ENCODE peak calls at places on chromosome 14, in seven cellular contexts. L is GM12878, P is HepG2, H is HL-60, Y is SK-N-SH, S is GM23338, E is Panc1. B is an unnamed sample.

GRCh38 chr14:64337901-64338615 is 43.9 kb upstream of the ESR2 start:
- DNase-seq in L (no peak), E (no peak), Y (peak), P (peak), S (peak), H (peak), B (peak)

GRCh38 chr14:44497148-44497547 is 9.9 kb downstream of the FSCB start:
- DNase-seq in S (no peak), H (no peak), Y (no peak), L (no peak), P (no peak), E (no peak), B (no peak)

GRCh38 chr14:24692382-24693352 is 58.7 kb upstream of the GZMB start:
- DNase-seq in P (no peak), S (no peak), Y (no peak), E (no peak), H (no peak), L (no peak), B (no peak)

GRCh38 chr14:67694791-67695393 is 672 bp downstream of the RDH11 start:
- DNase-seq in S (peak), H (peak), L (peak), P (peak), E (no peak), Y (peak), B (peak)

GRCh38 chr14:66119805-66120204 is 366.4 kb upstream of the CCDC196 start:
- DNase-seq in L (no peak), P (no peak), E (no peak), H (no peak), Y (no peak), S (no peak), B (no peak)

GRCh38 chr14:37232907-37233481 is 35.3 kb downstream of the MIPOL1 start:
- DNase-seq in E (no peak), Y (peak), L (no peak), H (peak), P (peak), S (peak), B (peak)

GRCh38 chr14:90692826-90693225 is 123.4 kb downstream of the TTC7B start:
- DNase-seq in Y (no peak), S (no peak), H (no peak), E (no peak), L (no peak), P (no peak), B (no peak)

GRCh38 chr14:78401866-78402265 is 231.7 kb downstream of the NRXN3 start:
- DNase-seq in S (no peak), E (no peak), Y (no peak), P (no peak), H (no peak), L (no peak), B (no peak)

GRCh38 chr14:105197274-105197673 is 16.2 kb upstream of the NUDT14 start:
- DNase-seq in H (peak), E (no peak), P (no peak), L (no peak), Y (no peak), S (no peak), B (no peak)

GRCh38 chr14:72049462-72049861 is 117.2 kb downstream of the RGS6 start:
- DNase-seq in H (no peak), S (no peak), L (peak), Y (no peak), P (no peak), E (no peak), B (no peak)

GRCh38 chr14:61894452-61895077 is 132.3 kb downstream of the SNAPC1 start:
- DNase-seq in P (peak), S (peak), H (peak), Y (peak), L (no peak), E (peak), B (peak)

GRCh38 chr14:51604078-51604477 is 47.6 kb upstream of the FRMD6 start:
- DNase-seq in E (no peak), S (no peak), Y (no peak), H (no peak), L (no peak), P (no peak), B (no peak)

GRCh38 chr14:96978525-96979272 is 181.5 kb downstream of the VRK1 start:
- DNase-seq in H (no peak), L (no peak), S (no peak), Y (no peak), E (no peak), P (no peak), B (no peak)

GRCh38 chr14:70660967-70661871 is 19.5 kb downstream of the TTC9 start:
- DNase-seq in H (peak), L (peak), S (no peak), P (no peak), E (no peak), Y (no peak), B (no peak)

GRCh38 chr14:67137744-67138371 is 51.4 kb upstream of the GARIN2 start:
- DNase-seq in L (no peak), Y (peak), P (no peak), E (no peak), H (no peak), S (peak), B (peak)

GRCh38 chr14:102255401-102256190 is 49.4 kb downstream of the MOK start:
- DNase-seq in P (no peak), Y (no peak), H (no peak), S (no peak), L (no peak), E (no peak), B (peak)

GRCh38 chr14:41915732-41916131 is 309.1 kb downstream of the LRFN5 start:
- DNase-seq in Y (no peak), L (no peak), H (no peak), S (no peak), E (no peak), P (no peak), B (no peak)

GRCh38 chr14:93745603-93746273 is 42.5 kb downstream of the PRIMA1 start:
- DNase-seq in H (no peak), S (no peak), E (no peak), L (no peak), Y (peak), P (no peak), B (no peak)

GRCh38 chr14:95515080-95515489 is 1.4 kb downstream of the SYNE3 start:
- DNase-seq in P (no peak), H (peak), Y (peak), E (no peak), L (no peak), S (peak), B (no peak)

GRCh38 chr14:95513261-95513660 is 3.2 kb downstream of the SYNE3 start:
- DNase-seq in E (no peak), P (no peak), S (no peak), L (no peak), Y (no peak), H (no peak), B (no peak)

GRCh38 chr14:95516554-95517209 is at the start of gene SYNE3:
- DNase-seq in E (no peak), P (no peak), L (no peak), S (peak), Y (peak), H (no peak), B (no peak)

GRCh38 chr14:95515523-95516517 is 630 bp downstream of the SYNE3 start:
- DNase-seq in H (peak), P (peak), L (no peak), E (no peak), Y (peak), S (peak), B (peak)

DNA sequence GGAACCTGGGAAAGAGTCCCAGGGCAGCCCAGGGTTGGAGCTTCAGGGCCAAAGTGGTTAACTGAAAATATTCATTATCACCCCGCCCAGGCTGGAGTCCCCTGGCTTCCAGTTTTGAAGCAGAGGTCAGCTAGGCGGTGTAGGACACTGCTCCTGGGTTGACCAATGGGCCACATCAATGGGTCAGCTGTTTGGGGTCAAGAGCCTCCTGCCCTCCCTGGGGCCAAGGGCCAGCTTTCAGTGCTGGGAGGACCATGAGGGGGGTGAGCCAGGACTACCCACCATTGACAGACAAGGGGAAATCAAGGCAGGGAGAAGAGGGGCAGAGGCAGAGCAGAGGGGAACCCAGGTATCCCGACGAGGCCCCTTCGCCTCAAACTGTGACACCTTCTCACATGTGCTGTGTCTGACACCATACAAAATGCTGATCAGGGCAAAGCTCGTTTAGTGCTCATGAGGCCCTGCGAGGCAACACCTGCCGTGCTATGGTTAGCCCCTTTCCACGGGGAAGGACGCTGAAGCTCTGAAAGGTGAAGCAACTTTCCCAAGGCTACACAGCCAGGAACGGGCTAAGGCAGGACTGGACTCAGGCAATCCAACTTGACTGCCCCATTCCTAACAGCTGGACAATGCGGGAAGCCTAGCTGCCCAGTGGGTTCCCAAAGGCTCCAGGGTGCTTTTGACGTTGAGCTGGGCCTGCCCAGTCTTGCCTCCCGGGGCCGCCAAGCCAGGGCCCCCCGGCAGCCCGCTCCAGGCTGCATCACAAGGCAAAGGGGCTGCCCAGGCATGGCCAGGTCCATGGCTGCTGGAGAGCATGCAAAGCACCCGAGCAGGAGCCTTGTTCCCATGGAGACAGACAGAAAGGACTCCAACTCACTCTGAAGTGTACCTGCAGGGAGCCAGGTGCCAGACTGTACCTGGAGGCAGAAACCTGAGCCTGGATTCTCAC is 2.0 kb downstream of the SYNE3 start:
- DNase-seq in E (no peak), L (no peak), P (no peak), S (peak), H (no peak), Y (no peak), B (no peak)
- TF ChIP-seq REST in E (no peak), L (no peak), P (no peak), S (no peak), H (no peak), Y (no peak), B (no peak)

DNA sequence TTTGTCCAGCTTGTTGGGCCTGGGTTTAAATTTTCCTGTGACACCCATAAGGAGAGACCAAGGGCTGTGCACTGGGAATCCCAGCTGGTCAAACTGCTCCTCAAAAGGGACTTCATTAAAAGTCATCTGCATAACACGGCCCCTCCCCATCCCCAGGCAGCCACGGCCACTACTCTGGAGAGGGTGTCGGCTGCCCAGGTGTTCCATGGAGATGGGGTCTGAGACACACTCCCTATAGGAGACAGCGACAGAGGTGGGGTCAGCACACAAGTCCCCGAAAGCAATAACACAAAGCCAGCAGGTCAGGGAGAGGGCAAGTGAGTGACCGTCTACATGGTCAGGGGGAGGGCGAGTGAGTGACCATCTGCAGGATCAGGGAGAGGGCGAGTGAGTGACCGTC is 75.6 kb upstream of the BCL11B start:
- DNase-seq in H (no peak), P (no peak), E (no peak), Y (no peak), L (no peak), S (no peak), B (no peak)
- TF ChIP-seq REST in H (no peak), P (no peak), E (no peak), Y (no peak), L (no peak), S (no peak), B (no peak)

GRCh38 chr14:103346286-103346685 is 12.2 kb downstream of the EIF5 start:
- DNase-seq in S (no peak), H (no peak), L (no peak), P (no peak), Y (no peak), E (no peak), B (no peak)
- TF ChIP-seq REST in S (no peak), H (no peak), L (no peak), P (no peak), Y (no peak), E (no peak), B (no peak)

DNA sequence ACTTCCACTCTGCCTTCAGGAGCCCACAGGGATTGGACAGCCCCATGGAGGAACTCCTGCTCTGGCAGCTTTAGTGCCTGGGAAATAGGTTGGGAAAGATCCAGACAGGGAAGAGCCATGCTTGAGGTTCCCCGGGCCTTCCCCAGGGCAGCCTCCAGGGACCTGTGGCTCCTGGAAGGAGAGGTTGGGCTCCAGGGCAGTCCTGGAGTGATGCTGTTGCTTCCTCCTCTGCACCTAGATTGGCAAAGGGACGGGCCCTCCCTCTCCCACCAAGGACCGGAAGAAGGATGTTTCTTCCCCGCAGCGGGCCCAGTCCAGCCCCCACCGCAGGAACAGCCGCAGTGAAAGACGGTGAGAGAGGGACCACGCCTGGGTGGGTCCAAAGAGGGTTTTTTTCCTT is 16.5 kb downstream of the VASH1 start:
- DNase-seq in E (no peak), Y (no peak), P (no peak), S (no peak), L (no peak), H (no peak), B (no peak)
- TF ChIP-seq REST in E (no peak), Y (no peak), P (no peak), S (no peak), L (no peak), H (no peak), B (no peak)

GRCh38 chr14:68797180-68797670 is 4.4 kb upstream of the ZFP36L1 start:
- DNase-seq in P (no peak), L (no peak), E (no peak), H (no peak), Y (no peak), S (peak), B (no peak)
- TF ChIP-seq REST in P (no peak), L (no peak), E (no peak), H (no peak), Y (no peak), S (peak), B (no peak)

B was measured in A549.